ENCODE peak calls at places on chromosomes 11 and 22, in ten cellular contexts. One of them, this sample, is unnamed.

GRCh38 chr11:12765428-12765827 is 91.2 kb downstream of the TEAD1 start:
- DNase-seq in midbrain: no peak
- DNase-seq in amniotic stem cell: no peak
- DNase-seq in pulmonary artery endothelial cell: no peak
- DNase-seq in stimulated activated CD4-positive, alpha-beta T cell treated with anti-CD3 and anti-CD28 coated beads, Interleukin-2, amount 100 ng/mL, for 48 hours: no peak
- DNase-seq in Ammon's horn: peak
- DNase-seq in neural crest cell: no peak
- DNase-seq in NCI-H460: no peak
- DNase-seq in NCI-H1092 treated with DMSO at 0.1 percent for 48 hours: peak
- DNase-seq in posterior cingulate gyrus: no peak
- DNase-seq in this sample: no peak

GRCh38 chr11:1330473-1330872 is 21.0 kb upstream of the TOLLIP start:
- DNase-seq in NCI-H1092 treated with DMSO at 0.1 percent for 48 hours: no peak
- DNase-seq in midbrain: no peak
- DNase-seq in pulmonary artery endothelial cell: no peak
- DNase-seq in posterior cingulate gyrus: no peak
- DNase-seq in Ammon's horn: no peak
- DNase-seq in amniotic stem cell: no peak
- DNase-seq in stimulated activated CD4-positive, alpha-beta T cell treated with anti-CD3 and anti-CD28 coated beads, Interleukin-2, amount 100 ng/mL, for 48 hours: no peak
- DNase-seq in NCI-H460: no peak
- DNase-seq in neural crest cell: no peak
- DNase-seq in this sample: no peak

GRCh38 chr11:128153697-128154048 is 433.7 kb downstream of the ETS1 start:
- DNase-seq in posterior cingulate gyrus: no peak
- DNase-seq in stimulated activated CD4-positive, alpha-beta T cell treated with anti-CD3 and anti-CD28 coated beads, Interleukin-2, amount 100 ng/mL, for 48 hours: no peak
- DNase-seq in pulmonary artery endothelial cell: peak
- DNase-seq in midbrain: no peak
- DNase-seq in NCI-H460: no peak
- DNase-seq in NCI-H1092 treated with DMSO at 0.1 percent for 48 hours: no peak
- DNase-seq in neural crest cell: no peak
- DNase-seq in amniotic stem cell: no peak
- DNase-seq in Ammon's horn: no peak
- DNase-seq in this sample: no peak

GRCh38 chr22:42364641-42365336 is 67.4 kb downstream of the NFAM1 start:
- DNase-seq in NCI-H1092 treated with DMSO at 0.1 percent for 48 hours: peak
- DNase-seq in NCI-H460: no peak
- DNase-seq in neural crest cell: no peak
- DNase-seq in posterior cingulate gyrus: no peak
- DNase-seq in stimulated activated CD4-positive, alpha-beta T cell treated with anti-CD3 and anti-CD28 coated beads, Interleukin-2, amount 100 ng/mL, for 48 hours: no peak
- DNase-seq in Ammon's horn: no peak
- DNase-seq in amniotic stem cell: no peak
- DNase-seq in midbrain: no peak
- DNase-seq in pulmonary artery endothelial cell: no peak
- DNase-seq in this sample: no peak

GRCh38 chr11:117657801-117658200 is 139.2 kb downstream of the DSCAML1 start:
- DNase-seq in pulmonary artery endothelial cell: no peak
- DNase-seq in neural crest cell: no peak
- DNase-seq in stimulated activated CD4-positive, alpha-beta T cell treated with anti-CD3 and anti-CD28 coated beads, Interleukin-2, amount 100 ng/mL, for 48 hours: no peak
- DNase-seq in NCI-H460: no peak
- DNase-seq in Ammon's horn: peak
- DNase-seq in midbrain: peak
- DNase-seq in amniotic stem cell: no peak
- DNase-seq in NCI-H1092 treated with DMSO at 0.1 percent for 48 hours: peak
- DNase-seq in posterior cingulate gyrus: peak
- DNase-seq in this sample: no peak

GRCh38 chr22:43305806-43306205 is 37.4 kb downstream of the SCUBE1 start:
- DNase-seq in Ammon's horn: no peak
- DNase-seq in midbrain: no peak
- DNase-seq in amniotic stem cell: no peak
- DNase-seq in posterior cingulate gyrus: no peak
- DNase-seq in NCI-H460: no peak
- DNase-seq in stimulated activated CD4-positive, alpha-beta T cell treated with anti-CD3 and anti-CD28 coated beads, Interleukin-2, amount 100 ng/mL, for 48 hours: no peak
- DNase-seq in neural crest cell: no peak
- DNase-seq in pulmonary artery endothelial cell: no peak
- DNase-seq in NCI-H1092 treated with DMSO at 0.1 percent for 48 hours: peak
- DNase-seq in this sample: no peak

GRCh38 chr11:5258543-5259262 is 4.1 kb upstream of the HBG2 start:
- DNase-seq in amniotic stem cell: no peak
- DNase-seq in neural crest cell: no peak
- DNase-seq in stimulated activated CD4-positive, alpha-beta T cell treated with anti-CD3 and anti-CD28 coated beads, Interleukin-2, amount 100 ng/mL, for 48 hours: no peak
- DNase-seq in NCI-H460: no peak
- DNase-seq in Ammon's horn: no peak
- DNase-seq in NCI-H1092 treated with DMSO at 0.1 percent for 48 hours: no peak
- DNase-seq in pulmonary artery endothelial cell: no peak
- DNase-seq in midbrain: no peak
- DNase-seq in posterior cingulate gyrus: no peak
- DNase-seq in this sample: no peak

GRCh38 chr11:36345084-36345511 is 49.0 kb downstream of the PRR5L start:
- DNase-seq in posterior cingulate gyrus: no peak
- DNase-seq in Ammon's horn: no peak
- DNase-seq in stimulated activated CD4-positive, alpha-beta T cell treated with anti-CD3 and anti-CD28 coated beads, Interleukin-2, amount 100 ng/mL, for 48 hours: no peak
- DNase-seq in amniotic stem cell: no peak
- DNase-seq in neural crest cell: no peak
- DNase-seq in midbrain: no peak
- DNase-seq in pulmonary artery endothelial cell: no peak
- DNase-seq in NCI-H1092 treated with DMSO at 0.1 percent for 48 hours: no peak
- DNase-seq in NCI-H460: no peak
- DNase-seq in this sample: no peak

GRCh38 chr11:113991718-113992458 is 17.0 kb downstream of the HTR3A start:
- DNase-seq in stimulated activated CD4-positive, alpha-beta T cell treated with anti-CD3 and anti-CD28 coated beads, Interleukin-2, amount 100 ng/mL, for 48 hours: no peak
- DNase-seq in neural crest cell: no peak
- DNase-seq in NCI-H1092 treated with DMSO at 0.1 percent for 48 hours: peak
- DNase-seq in pulmonary artery endothelial cell: no peak
- DNase-seq in midbrain: peak
- DNase-seq in amniotic stem cell: no peak
- DNase-seq in posterior cingulate gyrus: no peak
- DNase-seq in NCI-H460: no peak
- DNase-seq in Ammon's horn: peak
- DNase-seq in this sample: no peak

GRCh38 chr22:27740192-27740748 is 61.3 kb downstream of the MN1 start:
- DNase-seq in midbrain: no peak
- DNase-seq in NCI-H1092 treated with DMSO at 0.1 percent for 48 hours: no peak
- DNase-seq in neural crest cell: no peak
- DNase-seq in amniotic stem cell: no peak
- DNase-seq in pulmonary artery endothelial cell: no peak
- DNase-seq in Ammon's horn: no peak
- DNase-seq in stimulated activated CD4-positive, alpha-beta T cell treated with anti-CD3 and anti-CD28 coated beads, Interleukin-2, amount 100 ng/mL, for 48 hours: no peak
- DNase-seq in NCI-H460: no peak
- DNase-seq in posterior cingulate gyrus: no peak
- DNase-seq in this sample: no peak

GRCh38 chr11:122661182-122661945 is 5.8 kb downstream of the UBASH3B start:
- DNase-seq in amniotic stem cell: peak
- DNase-seq in posterior cingulate gyrus: no peak
- DNase-seq in pulmonary artery endothelial cell: no peak
- DNase-seq in midbrain: peak
- DNase-seq in stimulated activated CD4-positive, alpha-beta T cell treated with anti-CD3 and anti-CD28 coated beads, Interleukin-2, amount 100 ng/mL, for 48 hours: no peak
- DNase-seq in Ammon's horn: no peak
- DNase-seq in NCI-H1092 treated with DMSO at 0.1 percent for 48 hours: peak
- DNase-seq in NCI-H460: no peak
- DNase-seq in neural crest cell: no peak
- DNase-seq in this sample: no peak

GRCh38 chr11:124754309-124754708 is 2.3 kb upstream of the VSIG2 start:
- DNase-seq in midbrain: no peak
- DNase-seq in Ammon's horn: no peak
- DNase-seq in NCI-H1092 treated with DMSO at 0.1 percent for 48 hours: no peak
- DNase-seq in NCI-H460: no peak
- DNase-seq in amniotic stem cell: no peak
- DNase-seq in stimulated activated CD4-positive, alpha-beta T cell treated with anti-CD3 and anti-CD28 coated beads, Interleukin-2, amount 100 ng/mL, for 48 hours: no peak
- DNase-seq in posterior cingulate gyrus: no peak
- DNase-seq in pulmonary artery endothelial cell: no peak
- DNase-seq in neural crest cell: no peak
- DNase-seq in this sample: no peak

GRCh38 chr11:35012467-35013191 is 96.2 kb downstream of the PDHX start:
- DNase-seq in posterior cingulate gyrus: no peak
- DNase-seq in stimulated activated CD4-positive, alpha-beta T cell treated with anti-CD3 and anti-CD28 coated beads, Interleukin-2, amount 100 ng/mL, for 48 hours: peak
- DNase-seq in midbrain: no peak
- DNase-seq in pulmonary artery endothelial cell: no peak
- DNase-seq in neural crest cell: no peak
- DNase-seq in NCI-H1092 treated with DMSO at 0.1 percent for 48 hours: no peak
- DNase-seq in Ammon's horn: no peak
- DNase-seq in amniotic stem cell: no peak
- DNase-seq in NCI-H460: no peak
- DNase-seq in this sample: no peak

GRCh38 chr11:11992257-11992690 is 16.2 kb downstream of the DKK3 start:
- DNase-seq in pulmonary artery endothelial cell: no peak
- DNase-seq in NCI-H460: no peak
- DNase-seq in amniotic stem cell: no peak
- DNase-seq in midbrain: no peak
- DNase-seq in posterior cingulate gyrus: no peak
- DNase-seq in stimulated activated CD4-positive, alpha-beta T cell treated with anti-CD3 and anti-CD28 coated beads, Interleukin-2, amount 100 ng/mL, for 48 hours: no peak
- DNase-seq in neural crest cell: no peak
- DNase-seq in Ammon's horn: peak
- DNase-seq in NCI-H1092 treated with DMSO at 0.1 percent for 48 hours: no peak
- DNase-seq in this sample: no peak

GRCh38 chr11:32140121-32140520 is 49.2 kb downstream of the RCN1 start:
- DNase-seq in posterior cingulate gyrus: no peak
- DNase-seq in NCI-H460: no peak
- DNase-seq in pulmonary artery endothelial cell: no peak
- DNase-seq in NCI-H1092 treated with DMSO at 0.1 percent for 48 hours: no peak
- DNase-seq in midbrain: no peak
- DNase-seq in neural crest cell: no peak
- DNase-seq in Ammon's horn: no peak
- DNase-seq in amniotic stem cell: no peak
- DNase-seq in stimulated activated CD4-positive, alpha-beta T cell treated with anti-CD3 and anti-CD28 coated beads, Interleukin-2, amount 100 ng/mL, for 48 hours: no peak
- DNase-seq in this sample: no peak

GRCh38 chr11:133362156-133362555 is 170.1 kb downstream of the OPCML start:
- DNase-seq in midbrain: no peak
- DNase-seq in NCI-H460: no peak
- DNase-seq in NCI-H1092 treated with DMSO at 0.1 percent for 48 hours: no peak
- DNase-seq in stimulated activated CD4-positive, alpha-beta T cell treated with anti-CD3 and anti-CD28 coated beads, Interleukin-2, amount 100 ng/mL, for 48 hours: no peak
- DNase-seq in amniotic stem cell: no peak
- DNase-seq in neural crest cell: no peak
- DNase-seq in posterior cingulate gyrus: no peak
- DNase-seq in pulmonary artery endothelial cell: no peak
- DNase-seq in Ammon's horn: no peak
- DNase-seq in this sample: no peak

GRCh38 chr11:107102692-107103463 is 84.6 kb upstream of the GUCY1A2 start:
- DNase-seq in stimulated activated CD4-positive, alpha-beta T cell treated with anti-CD3 and anti-CD28 coated beads, Interleukin-2, amount 100 ng/mL, for 48 hours: no peak
- DNase-seq in Ammon's horn: peak
- DNase-seq in pulmonary artery endothelial cell: no peak
- DNase-seq in amniotic stem cell: no peak
- DNase-seq in midbrain: no peak
- DNase-seq in posterior cingulate gyrus: no peak
- DNase-seq in NCI-H1092 treated with DMSO at 0.1 percent for 48 hours: no peak
- DNase-seq in NCI-H460: no peak
- DNase-seq in neural crest cell: no peak
- DNase-seq in this sample: no peak

GRCh38 chr11:77301510-77301909 is at the start of gene GDPD4:
- DNase-seq in amniotic stem cell: no peak
- DNase-seq in NCI-H1092 treated with DMSO at 0.1 percent for 48 hours: no peak
- DNase-seq in NCI-H460: no peak
- DNase-seq in midbrain: no peak
- DNase-seq in neural crest cell: no peak
- DNase-seq in Ammon's horn: no peak
- DNase-seq in posterior cingulate gyrus: no peak
- DNase-seq in pulmonary artery endothelial cell: no peak
- DNase-seq in stimulated activated CD4-positive, alpha-beta T cell treated with anti-CD3 and anti-CD28 coated beads, Interleukin-2, amount 100 ng/mL, for 48 hours: no peak
- DNase-seq in this sample: no peak